ENCODE peak calls at places on chromosomes 2 and 18, in five cellular contexts. T is fibroblast of lung, R is PC-3, W is NT2/D1, J is IMR-90. H is an unnamed sample.
A peak's percentile ranks its signal among the peaks of the same experiment; 100 is the strongest.

GRCh38 chr2:32864761-32865160 is 82.0 kb upstream of the LTBP1 start:
- DNase-seq in T (peak; percentile 83), W (no peak), R (no peak), J (peak; percentile 93), H (no peak)

GRCh38 chr18:21163647-21164625 is 52.3 kb upstream of the ROCK1 start:
- DNase-seq in W (no peak), R (peak; percentile 90), T (peak; percentile 96), J (peak; percentile 93), H (no peak)

GRCh38 chr2:238891667-238892500 is 44.0 kb downstream of the TWIST2 start:
- DNase-seq in T (no peak), W (no peak), J (no peak), R (no peak), H (no peak)

GRCh38 chr2:39121523-39122063 is 742 bp upstream of the SOS1 start:
- DNase-seq in J (no peak), T (no peak), R (no peak), W (no peak), H (no peak)

GRCh38 chr18:30618567-30618966 is 424.0 kb downstream of the DSC3 start:
- DNase-seq in T (no peak), J (no peak), R (no peak), W (no peak), H (no peak)

GRCh38 chr2:220940646-220941045 is 631.5 kb downstream of the EPHA4 start:
- DNase-seq in T (no peak), W (no peak), R (no peak), J (no peak), H (no peak)

GRCh38 chr18:2240311-2240705 is 331.0 kb downstream of the METTL4 start:
- DNase-seq in W (no peak), T (peak; percentile 46), R (no peak), J (peak; percentile 12), H (no peak)

GRCh38 chr2:58959996-58960395 is 718.9 kb upstream of the FANCL start:
- DNase-seq in T (no peak), R (no peak), W (no peak), J (no peak), H (no peak)

GRCh38 chr18:12121175-12122095 is 27.8 kb downstream of the ANKRD62 start:
- DNase-seq in W (peak; percentile 11), T (peak; percentile 5), R (peak; percentile 39), J (peak; percentile 1), H (peak; percentile 87)

GRCh38 chr2:191607101-191607500 is 70.8 kb upstream of the NABP1 start:
- DNase-seq in R (no peak), W (no peak), T (no peak), J (no peak), H (no peak)

GRCh38 chr2:237486334-237486818 is 675 bp upstream of the MLPH start:
- DNase-seq in J (no peak), W (no peak), T (peak; percentile 24), R (peak; percentile 38), H (peak; percentile 62)

GRCh38 chr2:18092760-18093159 is 214.3 kb downstream of the KCNS3 start:
- DNase-seq in W (no peak), J (no peak), T (no peak), R (no peak), H (no peak)

GRCh38 chr2:45895477-45895876 is 244.0 kb downstream of the PRKCE start:
- DNase-seq in R (no peak), T (peak; percentile 47), W (no peak), J (peak; percentile 83), H (no peak)

GRCh38 chr2:177165731-177166711 is 46.6 kb upstream of the HNRNPA3 start:
- DNase-seq in T (peak; percentile 47), R (peak; percentile 49), W (no peak), J (peak; percentile 40), H (no peak)

DNA sequence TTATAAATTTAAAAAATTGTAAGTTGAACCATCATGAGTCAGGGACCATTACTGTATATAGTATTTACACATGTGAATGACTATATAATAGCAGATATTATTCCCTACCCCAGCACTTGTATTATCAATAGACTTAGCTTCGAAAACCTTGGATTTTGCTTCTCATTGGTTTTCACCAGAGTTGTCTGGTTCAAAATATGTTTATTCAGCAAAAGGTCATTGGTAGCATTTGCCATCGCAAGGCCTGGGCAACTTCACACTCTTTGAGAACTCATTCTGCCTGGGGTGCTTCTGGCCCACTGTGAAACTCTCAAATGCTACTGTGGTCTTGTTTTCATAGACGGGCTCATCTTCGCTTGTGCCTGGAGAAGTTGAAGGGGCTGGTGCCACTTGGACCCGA is 20.1 kb downstream of the MXD1 start:
- DNase-seq in J (no peak), R (no peak), T (no peak), W (no peak), H (no peak)
- H3K36me3 ChIP-seq in J (peaks cover 29% of the 10 kb centered on the region), R (peaks cover 27% of the 10 kb centered on the region), T (peaks cover 6% of the 10 kb centered on the region), W (peaks cover 9% of the 10 kb centered on the region), H (peaks cover 5% of the 10 kb centered on the region)

GRCh38 chr2:101330253-101330921 is 21.9 kb upstream of the RNF149 start:
- DNase-seq in R (no peak), J (no peak), T (no peak), W (peak; percentile 69), H (peak; percentile 92)
- H3K9ac ChIP-seq in R (no peak overlapping the region), J (no peak overlapping the region), T (no peak overlapping the region), W (peak overlapping the region; percentile 62), H (no peak overlapping the region)

DNA sequence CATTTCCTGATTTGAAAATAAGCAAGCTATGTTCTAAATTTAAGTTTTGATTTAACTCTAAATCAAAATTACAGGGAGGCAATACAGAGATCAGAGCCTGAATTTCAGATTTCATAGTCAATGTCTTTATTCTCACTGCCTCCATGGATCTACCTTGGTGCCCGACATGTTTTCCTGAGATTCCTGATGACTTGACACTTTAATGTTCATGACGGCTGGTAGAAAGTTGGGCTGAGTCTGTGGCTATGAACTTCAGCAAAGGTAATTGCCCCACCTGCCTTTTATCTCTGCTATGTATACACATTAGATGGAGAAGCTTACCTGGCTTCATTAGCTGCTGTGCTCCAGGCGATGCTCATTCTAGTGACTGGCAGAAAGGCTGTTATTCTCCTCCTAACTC is 1390.5 kb upstream of the CELF4 start:
- DNase-seq in W (no peak), T (no peak), R (no peak), J (no peak), H (no peak)
- H3K27me3 ChIP-seq in W (no peaks in the 10 kb centered on the region), T (no peaks in the 10 kb centered on the region), R (no peaks in the 10 kb centered on the region), J (no peaks in the 10 kb centered on the region), H (no peaks in the 10 kb centered on the region)

GRCh38 chr2:30155202-30155601 is 8.4 kb downstream of the YPEL5 start:
- DNase-seq in J (peak; percentile 46), W (no peak), T (no peak), R (no peak), H (no peak)
- H3K36me3 ChIP-seq in J (peaks cover 17% of the 10 kb centered on the region), W (peaks cover 36% of the 10 kb centered on the region), T (peaks cover 2% of the 10 kb centered on the region), R (peaks cover 13% of the 10 kb centered on the region), H (peaks cover 60% of the 10 kb centered on the region)

DNA sequence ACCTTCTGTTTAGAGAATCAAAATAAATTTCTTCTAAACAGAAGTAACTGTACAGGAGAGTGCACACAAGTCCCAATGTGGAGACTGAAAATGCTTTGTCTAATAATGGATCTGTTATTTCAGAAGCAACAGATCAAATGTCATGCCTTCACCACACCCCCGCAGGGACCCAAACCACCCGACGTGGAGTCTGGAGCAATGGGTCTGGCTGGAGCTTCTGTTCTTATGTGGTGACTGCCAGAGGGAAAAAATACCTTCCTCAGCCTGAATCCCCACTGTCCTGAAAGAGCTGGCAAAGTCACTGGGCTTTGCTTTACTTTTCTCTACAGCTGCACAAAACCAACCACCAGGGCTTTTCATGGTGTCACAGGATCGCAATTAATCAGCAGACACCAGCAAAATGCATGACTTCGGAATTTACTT is 119.0 kb upstream of the ZFP36L2 start:
- DNase-seq in W (no peak), J (no peak), R (no peak), T (no peak), H (no peak)
- H3K9ac ChIP-seq in W (no peak overlapping the region), J (no peak overlapping the region), R (no peak overlapping the region), T (no peak overlapping the region), H (no peak overlapping the region)

DNA sequence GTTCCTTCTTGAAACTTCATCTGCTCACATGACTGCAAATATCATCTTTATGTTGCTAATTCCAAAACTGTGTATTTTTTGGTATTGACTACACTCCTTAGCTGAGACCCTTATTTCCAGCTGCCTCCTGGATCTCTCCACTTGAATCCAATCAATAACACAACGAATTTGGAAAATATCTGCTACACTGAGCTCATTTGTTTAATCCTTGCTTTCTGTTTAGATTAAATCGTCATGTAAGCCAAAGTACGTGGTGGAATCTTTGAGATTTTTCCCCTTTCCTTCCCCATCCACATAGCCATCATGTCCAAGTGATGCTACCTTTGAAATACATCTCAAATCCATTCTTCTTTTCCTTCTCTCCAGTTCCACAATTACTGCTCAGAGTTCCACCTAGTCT is 15.6 kb downstream of the OTX1 start:
- DNase-seq in W (no peak), R (no peak), T (no peak), J (no peak), H (no peak)
- H3K27me3 ChIP-seq in W (peaks cover 25% of the 10 kb centered on the region), R (peaks cover 12% of the 10 kb centered on the region), T (peaks cover 21% of the 10 kb centered on the region), J (peaks cover 29% of the 10 kb centered on the region), H (peaks cover 26% of the 10 kb centered on the region)

DNA sequence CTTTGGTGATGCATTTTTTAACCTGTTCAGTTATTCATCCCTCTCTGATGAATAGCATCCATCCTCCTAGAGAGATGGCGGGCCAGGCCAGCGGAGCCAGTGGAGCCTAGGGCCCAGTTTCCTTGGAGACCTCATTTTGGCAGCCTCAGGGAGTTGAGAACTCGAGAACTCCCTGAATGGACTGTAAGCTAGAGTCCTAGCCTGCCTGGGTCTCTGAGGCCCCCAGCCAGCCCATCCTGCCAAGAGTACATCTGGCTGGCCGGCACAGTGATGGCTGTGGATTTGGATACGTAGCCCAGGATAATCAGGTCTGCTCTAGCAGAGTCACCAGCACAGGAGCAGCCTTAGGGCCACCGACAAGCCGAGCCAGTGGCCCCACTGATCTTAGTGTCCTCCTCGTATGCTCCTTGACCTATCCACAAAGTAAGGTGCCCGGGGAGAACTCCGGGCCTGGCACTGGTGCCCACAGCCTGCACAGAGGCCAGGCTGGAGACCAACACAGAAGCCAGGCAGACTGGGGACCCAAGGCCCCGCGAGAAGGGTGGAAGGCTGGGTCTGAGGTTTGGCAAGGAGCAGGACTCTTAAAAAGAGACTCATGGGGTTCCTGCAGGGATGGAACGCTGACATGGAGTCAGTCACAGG is 110.5 kb upstream of the MCFD2 start:
- DNase-seq in J (no peak), T (no peak), R (no peak), W (no peak), H (no peak)
- H3K36me3 ChIP-seq in J (peaks cover 88% of the 10 kb centered on the region), T (peaks cover 43% of the 10 kb centered on the region), R (peaks cover 7% of the 10 kb centered on the region), W (peaks cover 85% of the 10 kb centered on the region), H (peaks cover 11% of the 10 kb centered on the region)

GRCh38 chr2:28870146-28870891 is at the start of gene TRMT61B:
- DNase-seq in J (peak; percentile 93), R (peak; percentile 96), T (peak; percentile 94), W (peak; percentile 96), H (peak; percentile 99)

GRCh38 chr2:28871620-28872019 is 1.5 kb upstream of the TRMT61B start:
- DNase-seq in T (no peak), J (no peak), W (no peak), R (no peak), H (no peak)

GRCh38 chr2:28868611-28869010 is 1.5 kb downstream of the TRMT61B start:
- DNase-seq in T (no peak), W (no peak), J (no peak), R (peak; percentile 16), H (peak; percentile 45)

GRCh38 chr2:28869494-28870145 is 489 bp downstream of the TRMT61B start:
- DNase-seq in R (no peak), W (no peak), J (no peak), T (no peak), H (peak; percentile 44)
- H3K9ac ChIP-seq in R (peak overlapping the region; percentile 86), W (peak overlapping the region; percentile 90), J (peak overlapping the region; percentile 58), T (peak overlapping the region; percentile 88), H (peak overlapping the region; percentile 85)

DNA sequence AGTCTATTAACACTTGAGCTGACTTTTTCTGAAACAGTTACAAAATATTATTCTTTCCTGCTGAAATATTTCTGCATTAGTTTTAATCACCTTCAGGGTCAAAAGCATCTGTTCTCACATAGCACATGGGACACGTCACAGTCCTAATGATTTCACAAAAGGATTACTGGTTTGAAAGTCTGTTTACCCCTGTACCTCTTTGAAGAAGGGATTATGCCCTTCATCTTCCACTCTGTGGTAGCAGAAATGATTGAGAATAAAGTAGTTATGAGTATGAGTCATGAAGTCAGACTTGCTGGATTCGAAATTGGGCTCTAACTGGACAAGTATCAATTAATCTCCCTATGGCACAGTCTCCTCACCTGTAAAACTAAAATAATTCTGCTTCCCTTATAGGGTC is 121.2 kb downstream of the SATB2 start:
- DNase-seq in W (no peak), J (no peak), T (no peak), R (no peak), H (no peak)
- H3K27me3 ChIP-seq in W (no peaks in the 10 kb centered on the region), J (no peaks in the 10 kb centered on the region), T (no peaks in the 10 kb centered on the region), R (no peaks in the 10 kb centered on the region), H (peaks cover 29% of the 10 kb centered on the region)